ENCODE peak calls at places on chromosomes 3 and 15, in eight cellular contexts. A is cardiac muscle cell, D is body of pancreas, J is PC-3, K is fibroblast of lung, V is small intestine, M is transverse colon, U is Panc1. Z is an unnamed sample.

GRCh38 chr15:81023483-81024264 is 23.0 kb downstream of the TLNRD1 start:
- DNase-seq in V (no peak), D (peak; percentile 42), U (no peak), M (peak; percentile 43), J (peak; percentile 15), K (peak; percentile 14), A (no peak), Z (peak; percentile 49)

GRCh38 chr3:70550723-70551319 is 238.4 kb upstream of the MDFIC2 start:
- DNase-seq in D (peak; percentile 81), A (peak; percentile 39), U (peak; percentile 15), K (peak; percentile 61), V (peak; percentile 59), M (peak; percentile 73), J (peak; percentile 44), Z (peak; percentile 77)

GRCh38 chr3:11434017-11434526 is 161.9 kb downstream of the ATG7 start:
- DNase-seq in V (no peak), U (no peak), A (peak; percentile 4), M (peak; percentile 15), K (peak; percentile 78), D (peak; percentile 36), J (no peak), Z (peak; percentile 27)

GRCh38 chr15:49741721-49742120 is 120.9 kb downstream of the DTWD1 start:
- DNase-seq in V (peak; percentile 66), A (no peak), J (no peak), M (peak; percentile 73), D (peak; percentile 29), U (no peak), K (no peak), Z (peak; percentile 82)

GRCh38 chr3:187909871-187910270 is 164.6 kb upstream of the BCL6 start:
- DNase-seq in U (no peak), M (no peak), D (no peak), K (no peak), A (no peak), J (no peak), V (no peak), Z (no peak)

GRCh38 chr3:172103724-172104123 is 64.3 kb downstream of the FNDC3B start:
- DNase-seq in M (no peak), K (no peak), V (no peak), A (peak; percentile 27), U (no peak), J (no peak), D (no peak), Z (no peak)

GRCh38 chr15:23075927-23076326 is 36.6 kb upstream of the TUBGCP5 start:
- DNase-seq in A (no peak), V (no peak), K (no peak), U (no peak), M (no peak), J (no peak), D (no peak), Z (no peak)

GRCh38 chr3:159765860-159766294 is 222.8 kb upstream of the IL12A start:
- DNase-seq in U (no peak), K (no peak), D (no peak), J (no peak), V (no peak), M (no peak), A (peak; percentile 65), Z (no peak)

GRCh38 chr3:65717676-65718346 is 320.9 kb downstream of the MAGI1 start:
- DNase-seq in A (no peak), M (no peak), U (no peak), J (no peak), D (no peak), K (no peak), V (no peak), Z (no peak)

GRCh38 chr3:1600700-1601418 is 497.8 kb upstream of the CNTN4 start:
- DNase-seq in U (no peak), M (no peak), J (no peak), V (no peak), D (no peak), A (no peak), K (no peak), Z (no peak)

GRCh38 chr3:12508316-12508715 is 24.0 kb downstream of the TSEN2 start:
- DNase-seq in A (no peak), J (peak; percentile 91), D (no peak), M (peak; percentile 20), U (no peak), V (no peak), K (peak; percentile 99), Z (no peak)

GRCh38 chr15:85717212-85717611 is 77.5 kb downstream of the KLHL25 start:
- DNase-seq in D (no peak), K (no peak), V (no peak), M (no peak), A (no peak), J (no peak), U (no peak), Z (no peak)

GRCh38 chr15:73024161-73024560 is 28.1 kb upstream of the NEO1 start:
- DNase-seq in M (no peak), J (no peak), K (no peak), V (no peak), A (no peak), U (no peak), D (no peak), Z (no peak)

GRCh38 chr15:64687167-64688085 is 88.0 kb downstream of the RBPMS2 start:
- DNase-seq in J (no peak), U (no peak), D (no peak), M (no peak), V (no peak), K (no peak), A (no peak), Z (no peak)

GRCh38 chr3:132641837-132642538 is 17.6 kb downstream of the ACAD11 start:
- DNase-seq in D (no peak), U (no peak), M (no peak), K (peak; percentile 76), V (peak; percentile 43), J (peak; percentile 66), A (peak; percentile 48), Z (no peak)

GRCh38 chr15:97881568-97881967 is 78.9 kb upstream of the ARRDC4 start:
- DNase-seq in A (no peak), D (no peak), U (no peak), M (no peak), K (no peak), J (no peak), V (no peak), Z (no peak)

GRCh38 chr3:134651347-134652041 is 672 bp upstream of the KY start:
- DNase-seq in V (peak; percentile 9), M (peak; percentile 13), K (no peak), A (peak; percentile 84), U (no peak), J (no peak), D (peak; percentile 24), Z (no peak)

GRCh38 chr3:101159478-101159877 is 160.9 kb downstream of the IMPG2 start:
- DNase-seq in D (no peak), K (no peak), M (no peak), V (no peak), J (no peak), A (no peak), U (no peak), Z (no peak)

GRCh38 chr3:130839815-130840214 is 54.1 kb upstream of the ATP2C1 start:
- DNase-seq in J (no peak), K (no peak), V (no peak), U (no peak), M (no peak), D (peak; percentile 58), A (peak; percentile 19), Z (no peak)

DNA sequence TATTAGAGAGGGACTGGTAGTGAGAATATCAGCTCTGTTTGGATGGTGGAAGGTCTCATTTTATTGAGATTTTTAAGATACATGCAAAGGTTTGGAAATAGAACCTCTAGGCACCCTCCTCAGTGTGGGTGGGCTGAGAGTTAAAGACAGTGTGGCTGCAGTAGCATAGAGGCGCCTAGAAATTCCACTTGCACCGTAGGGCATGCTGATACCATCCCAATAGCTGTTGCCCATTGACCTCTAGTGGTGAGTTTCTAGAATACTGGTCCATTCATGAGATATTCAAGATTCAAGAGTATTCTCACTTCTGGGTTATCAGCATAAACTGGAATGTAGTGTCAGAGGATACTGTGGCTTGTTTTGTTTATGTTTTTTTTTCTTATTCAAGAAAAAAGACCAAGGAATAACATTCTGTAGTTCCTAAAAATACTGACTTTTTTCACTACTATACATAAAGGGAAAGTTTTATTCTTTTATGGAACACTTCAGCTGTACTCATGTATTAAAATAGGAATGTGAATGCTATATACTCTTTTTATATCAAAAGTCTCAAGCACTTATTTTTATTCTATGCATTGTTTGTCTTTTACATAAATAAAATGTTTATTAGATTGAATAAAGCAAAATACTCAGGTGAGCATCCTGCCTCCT is 87.2 kb downstream of the TGFBR2 start:
- DNase-seq in V (peak; percentile 74), K (peak; percentile 83), U (peak; percentile 57), M (peak; percentile 30), J (peak; percentile 82), A (peak; percentile 83), D (peak; percentile 39), Z (peak; percentile 47)
- H3K36me3 ChIP-seq in V (peaks cover 4% of the 10 kb centered on the region), K (peaks cover 10% of the 10 kb centered on the region), U (peaks cover 8% of the 10 kb centered on the region), M (peaks cover 3% of the 10 kb centered on the region), J (peaks cover 46% of the 10 kb centered on the region), A (no peaks in the 10 kb centered on the region), D (peaks cover 6% of the 10 kb centered on the region), Z (no peaks in the 10 kb centered on the region)

DNA sequence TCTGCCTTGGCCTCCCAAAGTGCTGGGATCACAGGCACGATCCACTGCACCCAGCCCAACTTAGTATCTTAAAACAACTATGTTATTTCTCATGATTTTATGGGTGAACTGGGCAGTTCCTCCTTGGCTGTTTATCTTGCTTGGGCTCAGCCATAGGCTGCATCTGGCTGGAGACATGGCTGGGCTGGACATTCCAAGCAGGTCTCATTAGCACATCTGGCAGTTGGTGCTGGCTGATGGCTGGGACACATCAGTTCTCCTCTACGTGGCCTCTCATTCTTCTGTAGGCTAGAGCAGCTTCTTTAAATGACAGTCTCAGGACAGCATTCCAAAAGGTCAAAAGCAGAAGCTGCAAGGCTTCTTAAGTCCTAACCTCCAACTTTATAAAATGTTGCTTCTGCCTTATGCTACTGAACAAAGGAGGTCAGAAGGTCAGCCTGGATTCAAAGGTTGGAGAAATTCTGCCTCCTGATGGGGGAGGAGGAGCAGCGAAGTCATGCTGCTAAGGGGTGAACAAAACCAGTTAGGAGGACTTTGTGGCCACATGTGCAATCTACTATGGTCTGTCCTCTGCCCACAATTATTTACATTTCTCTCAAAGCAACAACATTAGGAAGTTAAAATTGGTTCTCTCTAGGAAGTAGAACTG is 144.0 kb downstream of the AQP9 start:
- DNase-seq in K (peak; percentile 40), A (no peak), V (no peak), J (no peak), M (no peak), U (no peak), D (no peak), Z (no peak)
- H3K36me3 ChIP-seq in K (no peaks in the 10 kb centered on the region), A (no peaks in the 10 kb centered on the region), V (no peaks in the 10 kb centered on the region), J (no peaks in the 10 kb centered on the region), M (no peaks in the 10 kb centered on the region), U (no peaks in the 10 kb centered on the region), D (no peaks in the 10 kb centered on the region), Z (no peaks in the 10 kb centered on the region)

GRCh38 chr3:14142567-14143270 is 17.9 kb downstream of the TMEM43 start:
- DNase-seq in V (no peak), K (no peak), M (no peak), D (no peak), U (no peak), A (no peak), J (no peak), Z (no peak)
- H3K36me3 ChIP-seq in V (peaks cover 3% of the 10 kb centered on the region), K (peaks cover 42% of the 10 kb centered on the region), M (peaks cover 11% of the 10 kb centered on the region), D (no peaks in the 10 kb centered on the region), U (no peaks in the 10 kb centered on the region), A (peaks cover 4% of the 10 kb centered on the region), J (peaks cover 16% of the 10 kb centered on the region), Z (peaks cover 3% of the 10 kb centered on the region)

DNA sequence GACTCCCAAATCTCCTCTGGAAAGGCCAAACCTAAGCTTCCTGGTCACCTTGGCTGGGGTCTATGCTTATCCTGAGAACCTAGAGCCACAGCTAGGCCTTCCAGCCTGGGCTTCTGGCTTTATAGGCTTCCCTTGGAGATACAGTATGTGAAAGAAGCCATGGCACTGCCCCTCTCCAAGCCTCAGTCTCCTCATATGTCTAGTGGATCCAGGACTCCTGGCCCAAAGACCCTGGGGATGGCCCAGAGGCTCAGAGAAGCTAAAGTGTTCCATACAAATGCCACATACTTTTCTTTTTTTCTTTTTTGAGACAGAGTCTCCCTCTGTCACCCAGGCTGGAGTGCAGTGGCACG is 8.6 kb downstream of the ACAA1 start:
- DNase-seq in U (no peak), V (no peak), M (no peak), A (no peak), K (no peak), D (no peak), J (no peak), Z (no peak)
- H3K36me3 ChIP-seq in U (peaks cover 2% of the 10 kb centered on the region), V (peaks cover 26% of the 10 kb centered on the region), M (peaks cover 63% of the 10 kb centered on the region), A (peaks cover 57% of the 10 kb centered on the region), K (peaks cover 20% of the 10 kb centered on the region), D (peaks cover 19% of the 10 kb centered on the region), J (peaks cover 83% of the 10 kb centered on the region), Z (peaks cover 30% of the 10 kb centered on the region)